ENCODE peak calls at places on chromosomes 2 and 18, in six cellular contexts. G, T, X, I, Y and C are unnamed samples.

GRCh38 chr2:20212459-20212870 is 12.5 kb downstream of the SDC1 start:
- DNase-seq in G (no peak), X (no peak), Y (no peak), I (peak; percentile 70), T (no peak), C (no peak)

GRCh38 chr2:235217814-235218213 is 266.0 kb downstream of the SH3BP4 start:
- DNase-seq in I (no peak), T (peak; percentile 82), G (no peak), X (no peak), Y (no peak), C (no peak)

GRCh38 chr2:42053791-42054656 is 6.2 kb downstream of the PKDCC start:
- DNase-seq in I (no peak), G (no peak), X (no peak), T (no peak), Y (no peak), C (no peak)

GRCh38 chr18:58361212-58361611 is 267.7 kb downstream of the ALPK2 start:
- DNase-seq in T (no peak), X (no peak), Y (no peak), G (no peak), I (no peak), C (no peak)

GRCh38 chr2:192254444-192254843 is 59.7 kb upstream of the TMEFF2 start:
- DNase-seq in I (no peak), T (no peak), X (no peak), Y (no peak), G (no peak), C (no peak)

GRCh38 chr2:199811360-199811759 is 39.6 kb downstream of the FTCDNL1 start:
- DNase-seq in I (no peak), T (peak; percentile 39), X (no peak), G (no peak), Y (no peak), C (no peak)

GRCh38 chr2:47000679-47001075 is 85.1 kb upstream of the MCFD2 start:
- DNase-seq in I (no peak), G (no peak), X (no peak), Y (no peak), T (no peak), C (no peak)

GRCh38 chr2:102442967-102443828 is 20.2 kb downstream of the IL18RAP start:
- DNase-seq in T (peak; percentile 63), I (peak; percentile 47), G (peak; percentile 18), Y (peak; percentile 72), X (peak; percentile 68), C (peak; percentile 40)

GRCh38 chr2:98824256-98825042 is 93.5 kb upstream of the MGAT4A start:
- DNase-seq in G (no peak), Y (no peak), I (no peak), X (no peak), T (no peak), C (no peak)

GRCh38 chr2:56534321-56534720 is 350.5 kb downstream of the CCDC85A start:
- DNase-seq in I (no peak), G (no peak), X (no peak), T (peak; percentile 63), Y (no peak), C (no peak)

GRCh38 chr18:28002841-28003240 is 174.1 kb downstream of the CDH2 start:
- DNase-seq in X (no peak), G (no peak), Y (no peak), I (no peak), T (peak; percentile 17), C (no peak)

GRCh38 chr18:67805261-67805660 is 288.7 kb upstream of the DSEL start:
- DNase-seq in T (no peak), Y (no peak), X (peak; percentile 46), I (no peak), G (no peak), C (peak; percentile 30)

GRCh38 chr2:121071058-121071504 is 213.9 kb downstream of the TFCP2L1 start:
- DNase-seq in X (peak; percentile 87), G (peak; percentile 19), T (peak; percentile 72), I (peak; percentile 83), Y (peak; percentile 75), C (peak; percentile 83)

GRCh38 chr2:98333922-98334321 is 12.3 kb upstream of the CNGA3 start:
- DNase-seq in T (peak; percentile 13), X (no peak), Y (no peak), G (no peak), I (no peak), C (no peak)

GRCh38 chr2:178484245-178485041 is 4.2 kb downstream of the PLEKHA3 start:
- DNase-seq in G (no peak), T (peak; percentile 63), I (peak; percentile 40), Y (peak; percentile 82), X (no peak), C (no peak)

GRCh38 chr2:11466307-11467125 is 555 bp upstream of the E2F6 start:
- DNase-seq in T (no peak), I (no peak), Y (peak; percentile 13), G (no peak), X (no peak), C (no peak)

GRCh38 chr2:11467749-11468148 is 1.8 kb upstream of the E2F6 start:
- DNase-seq in X (no peak), T (no peak), Y (no peak), G (no peak), I (no peak), C (no peak)

GRCh38 chr2:11465485-11466306 is at the start of gene E2F6:
- DNase-seq in Y (peak; percentile 97), I (peak; percentile 95), T (peak; percentile 95), G (peak; percentile 88), X (peak; percentile 92), C (peak; percentile 94)

GRCh38 chr2:11465110-11465484 is 864 bp downstream of the E2F6 start:
- DNase-seq in I (no peak), Y (no peak), T (no peak), G (no peak), X (no peak), C (no peak)

GRCh38 chr2:11467126-11467649 is 1.2 kb upstream of the E2F6 start:
- DNase-seq in X (no peak), G (no peak), I (no peak), T (no peak), Y (no peak), C (no peak)
- H3K4me3 ChIP-seq in X (no peak overlapping the region), G (peak overlapping the region; percentile 65), I (no peak overlapping the region), T (peak overlapping the region; percentile 82), Y (peak overlapping the region; percentile 87), C (no peak overlapping the region)

GRCh38 chr2:72940786-72941185 is 23.5 kb downstream of the EMX1 start:
- DNase-seq in Y (no peak), G (no peak), X (peak; percentile 43), I (no peak), T (peak; percentile 88), C (peak; percentile 32)
- TF ChIP-seq EZH2phosphoT487 in Y (no peak), G (no peak), X (no peak), I (no peak), T (no peak), C (no peak)

DNA sequence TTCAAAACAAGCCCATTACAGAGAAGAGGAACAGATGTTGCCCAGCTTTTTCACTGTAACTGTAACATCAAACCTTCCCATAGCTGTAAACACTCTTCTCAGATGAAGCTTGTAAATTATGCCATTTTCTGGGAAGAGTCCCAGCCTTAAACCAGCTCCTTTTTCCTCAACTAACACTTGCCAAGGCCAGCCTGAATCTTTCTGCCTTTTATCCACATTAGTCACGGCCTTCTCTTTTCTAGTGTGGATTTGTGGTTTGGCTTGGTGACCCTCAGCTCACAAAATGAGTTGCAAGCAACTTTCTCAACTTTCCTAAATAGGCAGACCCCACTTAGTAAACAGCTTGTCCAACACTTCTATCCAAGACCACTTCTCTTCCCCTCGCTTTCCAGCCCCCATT is 90.2 kb downstream of the CABLES1 start:
- DNase-seq in T (peak; percentile 96), Y (peak; percentile 82), G (no peak), I (peak; percentile 61), X (no peak), C (no peak)
- TF ChIP-seq EZH2 in T (no peak), Y (no peak), G (no peak), I (no peak), X (no peak), C (no peak)

GRCh38 chr2:239402666-239403065 is 1.8 kb upstream of the HDAC4 start:
- DNase-seq in T (no peak), X (no peak), I (no peak), Y (no peak), G (no peak), C (no peak)
- H3K4me3 ChIP-seq in T (no peak overlapping the region), X (peak overlapping the region; percentile 95), I (no peak overlapping the region), Y (no peak overlapping the region), G (peak overlapping the region; percentile 76), C (peak overlapping the region; percentile 67)

GRCh38 chr2:40363631-40364030 is 88.3 kb downstream of the SLC8A1 start:
- DNase-seq in G (no peak), T (peak; percentile 57), Y (peak; percentile 71), I (no peak), X (no peak), C (no peak)
- TF ChIP-seq EZH2phosphoT487 in G (no peak), T (no peak), Y (no peak), I (no peak), X (no peak), C (no peak)

GRCh38 chr2:118833716-118834439 is 13.6 kb downstream of the EN1 start:
- DNase-seq in I (no peak), Y (no peak), T (no peak), X (peak; percentile 54), G (no peak), C (peak; percentile 49)
- TF ChIP-seq EZH2 in I (no peak), Y (no peak), T (no peak), X (peak; percentile 98), G (no peak), C (peak; percentile 94)

DNA sequence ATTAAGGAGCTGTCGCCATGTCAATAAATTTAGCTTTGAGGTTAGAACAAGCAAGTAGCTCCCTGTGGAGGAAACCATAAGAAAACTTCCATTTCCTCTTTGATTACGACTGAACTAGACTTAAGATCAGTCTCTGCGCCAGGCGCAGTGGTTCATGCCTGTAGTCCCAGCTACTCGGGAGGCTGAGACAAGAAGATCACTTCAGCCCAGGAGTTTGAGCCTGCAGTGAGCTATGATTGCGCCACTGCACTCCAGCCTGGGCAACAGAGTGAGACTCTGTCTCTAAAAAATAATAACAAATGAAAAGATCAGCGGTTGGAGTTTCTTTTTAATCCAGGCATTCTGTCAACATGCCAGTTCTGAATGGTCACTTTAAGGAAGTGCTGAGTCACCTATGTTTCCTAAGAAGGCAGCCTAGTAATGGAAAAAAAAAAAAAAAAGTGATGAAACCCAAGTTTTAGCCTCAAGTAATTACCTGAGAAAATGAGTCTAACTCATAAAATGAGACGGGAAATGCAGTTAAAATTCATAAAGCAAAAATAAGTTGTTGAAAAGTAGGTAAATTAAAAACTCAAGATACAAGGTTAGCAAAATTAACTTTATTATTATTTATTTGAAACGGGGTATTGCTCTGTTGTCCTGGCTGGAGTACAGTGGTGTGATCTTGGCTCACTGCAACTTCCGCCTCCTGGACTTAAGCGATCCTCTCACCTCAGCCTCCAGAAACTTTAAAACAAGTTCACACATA is 10.2 kb downstream of the C18orf32 start:
- DNase-seq in X (peak; percentile 4), Y (peak; percentile 25), T (peak; percentile 93), G (no peak), I (peak; percentile 43), C (no peak)
- H3K4me3 ChIP-seq in X (no peak overlapping the region), Y (no peak overlapping the region), T (no peak overlapping the region), G (no peak overlapping the region), I (no peak overlapping the region), C (no peak overlapping the region)